ENCODE peak calls at places on chromosome X, in seven cellular contexts. P is EL; K is MV-4-11; F is CD8-positive, alpha-beta T cell; D is cardiac fibroblast; H is frontal cortex; V is activated T-cell treated with anti-CD3 and anti-CD28 coated beads, Interleukin-2, amount 50 U/mL, for 72 hours. C is an unnamed sample.

GRCh38 chrX:131633285-131633917 is 89.5 kb downstream of the OR13H1 start:
- DNase-seq in P (peak; percentile 20), K (peak; percentile 1), F (peak; percentile 21), D (peak; percentile 55), H (peak; percentile 2), V (peak; percentile 56), C (no peak)

GRCh38 chrX:32582729-32583128 is 628.6 kb downstream of the DMD start:
- DNase-seq in P (no peak), K (no peak), F (no peak), D (no peak), H (no peak), V (no peak), C (no peak)

GRCh38 chrX:17655232-17656034 is 81.9 kb upstream of the SCML1 start:
- DNase-seq in P (no peak), K (no peak), F (no peak), D (peak; percentile 10), H (no peak), V (peak; percentile 12), C (no peak)

GRCh38 chrX:84188320-84188834 is 378 bp upstream of the RPS6KA6 start:
- DNase-seq in P (peak; percentile 64), K (no peak), F (no peak), D (peak; percentile 39), H (peak; percentile 22), V (no peak), C (no peak)

GRCh38 chrX:103254921-103255455 is at the start of gene TCEAL8:
- DNase-seq in P (peak; percentile 77), K (peak; percentile 51), F (peak; percentile 64), D (peak; percentile 69), H (peak; percentile 58), V (peak; percentile 72), C (peak; percentile 51)

GRCh38 chrX:110310896-110311295 is 7.0 kb downstream of the AMMECR1 start:
- DNase-seq in P (no peak), K (no peak), F (peak; percentile 14), D (peak; percentile 20), H (no peak), V (peak; percentile 48), C (no peak)

GRCh38 chrX:30777575-30777974 is 111.5 kb downstream of the TAB3 start:
- DNase-seq in P (no peak), K (peak; percentile 3), F (no peak), D (no peak), H (no peak), V (no peak), C (no peak)

GRCh38 chrX:75547783-75548182 is 24.9 kb upstream of the ZDHHC15 start:
- DNase-seq in P (no peak), K (peak; percentile 45), F (no peak), D (peak; percentile 1), H (no peak), V (no peak), C (no peak)

GRCh38 chrX:3541336-3541735 is 172.1 kb downstream of the PRKX start:
- DNase-seq in P (no peak), K (no peak), F (no peak), D (no peak), H (no peak), V (no peak), C (no peak)

GRCh38 chrX:110412971-110413726 is 54.5 kb downstream of the RTL9 start:
- DNase-seq in P (peak; percentile 59), K (peak; percentile 26), F (peak; percentile 62), D (peak; percentile 72), H (peak; percentile 33), V (peak; percentile 70), C (no peak)

GRCh38 chrX:129779747-129780146 is at the start of gene SASH3:
- DNase-seq in P (no peak), K (peak; percentile 77), F (peak; percentile 72), D (no peak), H (no peak), V (peak; percentile 71), C (no peak)

GRCh38 chrX:101427954-101428353 is 19.9 kb downstream of the HNRNPH2 start:
- DNase-seq in P (no peak), K (no peak), F (no peak), D (no peak), H (no peak), V (no peak), C (no peak)

GRCh38 chrX:139758250-139758649 is 50.3 kb upstream of the MCF2 start:
- DNase-seq in P (no peak), K (no peak), F (no peak), D (no peak), H (no peak), V (no peak), C (no peak)

GRCh38 chrX:140250363-140250762 is 254.5 kb downstream of the SOX3 start:
- DNase-seq in P (no peak), K (no peak), F (no peak), D (no peak), H (no peak), V (no peak), C (no peak)

GRCh38 chrX:19303216-19303880 is 40.4 kb upstream of the PDHA1 start:
- DNase-seq in P (peak; percentile 6), K (no peak), F (no peak), D (peak; percentile 79), H (no peak), V (no peak), C (peak; percentile 55)

GRCh38 chrX:42490111-42490510 is 287.9 kb downstream of the PPP1R2C start:
- DNase-seq in P (no peak), K (peak; percentile 55), F (no peak), D (no peak), H (no peak), V (no peak), C (no peak)

GRCh38 chrX:42567268-42567667 is 210.7 kb downstream of the PPP1R2C start:
- DNase-seq in P (no peak), K (no peak), F (no peak), D (peak; percentile 7), H (no peak), V (no peak), C (no peak)

GRCh38 chrX:115233497-115234219 is at the start of gene LRCH2:
- DNase-seq in P (peak; percentile 55), K (no peak), F (no peak), D (peak; percentile 1), H (peak; percentile 40), V (no peak), C (peak; percentile 4)

GRCh38 chrX:19625612-19626011 is 110.3 kb upstream of the MAP3K15 start:
- DNase-seq in P (no peak), K (no peak), F (peak; percentile 28), D (peak; percentile 46), H (no peak), V (peak; percentile 69), C (no peak)

GRCh38 chrX:55486736-55487135 is 2.9 kb downstream of the USP51 start:
- DNase-seq in P (peak; percentile 44), K (no peak), F (no peak), D (peak; percentile 20), H (no peak), V (no peak), C (no peak)

GRCh38 chrX:45517090-45517973 is 316.7 kb upstream of the DIPK2B start:
- DNase-seq in P (peak; percentile 74), K (no peak), F (no peak), D (peak; percentile 78), H (no peak), V (no peak), C (peak; percentile 35)

GRCh38 chrX:55056820-55057690 is 17.8 kb upstream of the PAGE2B start:
- DNase-seq in P (peak; percentile 0), K (no peak), F (peak; percentile 31), D (peak; percentile 71), H (no peak), V (no peak), C (no peak)

GRCh38 chrX:21725498-21725897 is 32.4 kb downstream of the SMPX start:
- DNase-seq in P (no peak), K (peak; percentile 47), F (no peak), D (peak; percentile 63), H (peak; percentile 4), V (no peak), C (no peak)

GRCh38 chrX:2650865-2651264 is 40.2 kb upstream of the CD99 start:
- DNase-seq in P (no peak), K (no peak), F (no peak), D (peak; percentile 77), H (no peak), V (no peak), C (no peak)

GRCh38 chrX:132795211-132795610 is 163.2 kb downstream of the HS6ST2 start:
- DNase-seq in P (no peak), K (no peak), F (no peak), D (no peak), H (no peak), V (no peak), C (no peak)

GRCh38 chrX:14802943-14803710 is 69.7 kb downstream of the FANCB start:
- DNase-seq in P (peak; percentile 33), K (peak; percentile 11), F (no peak), D (peak; percentile 30), H (no peak), V (no peak), C (no peak)

GRCh38 chrX:67720344-67720743 is 176.5 kb downstream of the AR start:
- DNase-seq in P (no peak), K (peak; percentile 76), F (no peak), D (no peak), H (no peak), V (no peak), C (no peak)

GRCh38 chrX:11053351-11053750 is 57.8 kb upstream of the HCCS start:
- DNase-seq in P (no peak), K (no peak), F (no peak), D (no peak), H (no peak), V (no peak), C (no peak)

GRCh38 chrX:18933611-18934010 is 50.3 kb downstream of the PHKA2 start:
- DNase-seq in P (no peak), K (no peak), F (no peak), D (no peak), H (no peak), V (no peak), C (no peak)

GRCh38 chrX:144275403-144275802 is 391.5 kb downstream of the UBE2NL start:
- DNase-seq in P (no peak), K (no peak), F (no peak), D (no peak), H (no peak), V (no peak), C (no peak)